ENCODE peak calls at places on chromosomes 13 and 19, in seven cellular contexts. One of them, this sample, is unnamed.

GRCh38 chr13:87827479-87827878 is 156.3 kb downstream of the SLITRK5 start:
- DNase-seq in AG09309: no peak
- DNase-seq in BJ: no peak
- DNase-seq in HFF-Myc: no peak
- DNase-seq in fibroblast of the aortic adventitia: no peak
- DNase-seq in uterus: no peak
- DNase-seq in gastrocnemius medialis: no peak
- DNase-seq in this sample: no peak

GRCh38 chr13:25085125-25085742 is 10.7 kb upstream of the PABPC3 start:
- DNase-seq in uterus: no peak
- DNase-seq in BJ: no peak
- DNase-seq in AG09309: peak
- DNase-seq in fibroblast of the aortic adventitia: peak
- DNase-seq in gastrocnemius medialis: no peak
- DNase-seq in HFF-Myc: peak
- DNase-seq in this sample: no peak

GRCh38 chr13:82898625-82899024 is 983.6 kb downstream of the SLITRK1 start:
- DNase-seq in BJ: no peak
- DNase-seq in HFF-Myc: no peak
- DNase-seq in uterus: no peak
- DNase-seq in fibroblast of the aortic adventitia: no peak
- DNase-seq in AG09309: no peak
- DNase-seq in gastrocnemius medialis: no peak
- DNase-seq in this sample: no peak

GRCh38 chr13:50677687-50678463 is 165.6 kb downstream of the DLEU7 start:
- DNase-seq in BJ: no peak
- DNase-seq in uterus: no peak
- DNase-seq in HFF-Myc: no peak
- DNase-seq in gastrocnemius medialis: no peak
- DNase-seq in fibroblast of the aortic adventitia: peak
- DNase-seq in AG09309: no peak
- DNase-seq in this sample: no peak

GRCh38 chr13:93847162-93847561 is 620.6 kb downstream of the GPC6 start:
- DNase-seq in AG09309: peak
- DNase-seq in gastrocnemius medialis: no peak
- DNase-seq in uterus: no peak
- DNase-seq in fibroblast of the aortic adventitia: peak
- DNase-seq in HFF-Myc: peak
- DNase-seq in BJ: peak
- DNase-seq in this sample: no peak

GRCh38 chr13:105007166-105007808 is 1528.2 kb downstream of the EFNB2 start:
- DNase-seq in HFF-Myc: no peak
- DNase-seq in BJ: no peak
- DNase-seq in fibroblast of the aortic adventitia: no peak
- DNase-seq in uterus: no peak
- DNase-seq in gastrocnemius medialis: no peak
- DNase-seq in AG09309: no peak
- DNase-seq in this sample: no peak

GRCh38 chr13:50888362-50888761 is 21.2 kb upstream of the RNASEH2B start:
- DNase-seq in fibroblast of the aortic adventitia: no peak
- DNase-seq in BJ: no peak
- DNase-seq in AG09309: no peak
- DNase-seq in HFF-Myc: no peak
- DNase-seq in uterus: no peak
- DNase-seq in gastrocnemius medialis: no peak
- DNase-seq in this sample: no peak

GRCh38 chr13:34833562-34834182 is 108.4 kb upstream of the NBEA start:
- DNase-seq in AG09309: no peak
- DNase-seq in gastrocnemius medialis: no peak
- DNase-seq in uterus: no peak
- DNase-seq in fibroblast of the aortic adventitia: no peak
- DNase-seq in HFF-Myc: no peak
- DNase-seq in BJ: no peak
- DNase-seq in this sample: no peak

GRCh38 chr19:11295665-11296245 is at the start of gene TSPAN16:
- DNase-seq in gastrocnemius medialis: no peak
- DNase-seq in HFF-Myc: no peak
- DNase-seq in AG09309: no peak
- DNase-seq in uterus: no peak
- DNase-seq in BJ: no peak
- DNase-seq in fibroblast of the aortic adventitia: no peak
- DNase-seq in this sample: no peak
- TF ChIP-seq CTCF in gastrocnemius medialis: no peak
- TF ChIP-seq CTCF in HFF-Myc: peak
- TF ChIP-seq CTCF in AG09309: no peak
- TF ChIP-seq CTCF in uterus: no peak
- TF ChIP-seq CTCF in BJ: peak
- TF ChIP-seq CTCF in fibroblast of the aortic adventitia: no peak
- TF ChIP-seq CTCF in this sample: no peak

DNA sequence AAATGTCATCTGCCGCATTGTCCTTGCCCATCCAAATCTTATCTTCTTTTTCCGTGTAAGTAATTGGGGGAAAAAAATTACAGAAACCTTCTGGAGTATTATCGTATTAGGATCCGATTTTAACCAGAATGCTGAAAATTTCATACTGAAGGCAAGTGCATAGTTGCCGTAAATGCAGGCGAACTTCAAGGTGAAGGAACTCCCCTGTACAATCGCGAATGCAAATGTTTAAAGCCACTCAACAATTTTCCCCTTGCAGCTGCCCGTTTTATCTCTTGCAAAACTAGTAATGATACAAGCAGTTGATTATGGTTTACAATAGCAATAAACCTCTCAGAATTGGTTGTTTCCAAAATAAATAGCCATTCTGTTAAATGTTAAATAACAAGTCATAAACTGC is 105.6 kb downstream of the DNAJC15 start:
- DNase-seq in uterus: no peak
- DNase-seq in BJ: no peak
- DNase-seq in AG09309: no peak
- DNase-seq in fibroblast of the aortic adventitia: no peak
- DNase-seq in gastrocnemius medialis: no peak
- DNase-seq in HFF-Myc: no peak
- DNase-seq in this sample: no peak
- H3K4me3 ChIP-seq in uterus: no peak
- H3K4me3 ChIP-seq in BJ: no peak
- H3K4me3 ChIP-seq in AG09309: no peak
- H3K4me3 ChIP-seq in fibroblast of the aortic adventitia: no peak
- H3K4me3 ChIP-seq in gastrocnemius medialis: no peak
- H3K4me3 ChIP-seq in HFF-Myc: no peak
- H3K4me3 ChIP-seq in this sample: no peak

DNA sequence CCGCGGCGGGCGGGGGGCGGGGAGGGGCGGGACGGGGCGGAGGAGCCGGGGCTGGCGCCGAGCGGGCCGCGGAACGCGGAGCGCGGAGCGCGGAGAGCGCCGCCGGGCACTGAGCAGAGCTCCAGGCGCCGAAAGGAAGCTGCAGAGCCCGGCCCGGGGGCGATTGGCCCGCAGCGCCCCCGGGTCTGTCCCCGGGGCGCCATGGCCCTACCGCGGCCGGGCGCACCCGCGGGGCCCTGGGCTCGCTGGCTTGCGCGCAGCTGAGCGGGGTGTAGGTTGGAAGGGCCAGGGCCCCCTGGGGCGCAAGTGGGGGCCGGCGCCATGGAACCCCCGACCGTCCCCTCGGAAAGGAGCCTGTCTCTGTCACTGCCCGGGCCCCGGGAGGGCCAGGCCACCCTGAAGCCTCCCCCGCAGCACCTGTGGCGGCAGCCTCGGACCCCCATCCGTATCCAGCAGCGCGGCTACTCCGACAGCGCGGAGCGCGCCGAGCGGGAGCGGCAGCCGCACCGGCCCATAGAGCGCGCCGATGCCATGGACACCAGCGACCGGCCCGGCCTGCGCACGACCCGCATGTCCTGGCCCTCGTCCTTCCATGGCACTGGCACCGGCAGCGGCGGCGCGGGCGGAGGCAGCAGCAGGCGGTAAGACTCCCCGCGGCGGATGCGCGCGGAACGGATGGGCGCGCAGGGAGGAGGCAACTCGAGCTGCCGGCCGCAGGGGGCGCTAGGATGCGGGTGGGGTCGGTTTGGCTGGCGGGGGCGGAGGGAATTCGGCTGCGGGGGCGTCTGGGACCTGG is at the start of gene PDE4A:
- DNase-seq in uterus: no peak
- DNase-seq in AG09309: no peak
- DNase-seq in BJ: no peak
- DNase-seq in HFF-Myc: no peak
- DNase-seq in gastrocnemius medialis: no peak
- DNase-seq in fibroblast of the aortic adventitia: no peak
- DNase-seq in this sample: no peak
- TF ChIP-seq CTCF in uterus: no peak
- TF ChIP-seq CTCF in AG09309: peak
- TF ChIP-seq CTCF in BJ: peak
- TF ChIP-seq CTCF in HFF-Myc: peak
- TF ChIP-seq CTCF in gastrocnemius medialis: peak
- TF ChIP-seq CTCF in fibroblast of the aortic adventitia: peak
- TF ChIP-seq CTCF in this sample: no peak

GRCh38 chr19:10724573-10725071 is 6.7 kb downstream of the DNM2 start:
- DNase-seq in gastrocnemius medialis: no peak
- DNase-seq in uterus: no peak
- DNase-seq in BJ: peak
- DNase-seq in fibroblast of the aortic adventitia: peak
- DNase-seq in AG09309: peak
- DNase-seq in HFF-Myc: no peak
- DNase-seq in this sample: no peak

GRCh38 chr19:10729406-10729805 is 11.5 kb downstream of the DNM2 start:
- DNase-seq in gastrocnemius medialis: no peak
- DNase-seq in fibroblast of the aortic adventitia: no peak
- DNase-seq in AG09309: no peak
- DNase-seq in uterus: no peak
- DNase-seq in BJ: no peak
- DNase-seq in HFF-Myc: no peak
- DNase-seq in this sample: no peak

GRCh38 chr19:10726268-10726667 is 8.4 kb downstream of the DNM2 start:
- DNase-seq in HFF-Myc: no peak
- DNase-seq in AG09309: no peak
- DNase-seq in fibroblast of the aortic adventitia: no peak
- DNase-seq in BJ: no peak
- DNase-seq in uterus: no peak
- DNase-seq in gastrocnemius medialis: no peak
- DNase-seq in this sample: no peak

GRCh38 chr19:10727599-10728250 is 9.8 kb downstream of the DNM2 start:
- DNase-seq in uterus: no peak
- DNase-seq in HFF-Myc: no peak
- DNase-seq in fibroblast of the aortic adventitia: no peak
- DNase-seq in AG09309: no peak
- DNase-seq in gastrocnemius medialis: no peak
- DNase-seq in BJ: no peak
- DNase-seq in this sample: no peak

DNA sequence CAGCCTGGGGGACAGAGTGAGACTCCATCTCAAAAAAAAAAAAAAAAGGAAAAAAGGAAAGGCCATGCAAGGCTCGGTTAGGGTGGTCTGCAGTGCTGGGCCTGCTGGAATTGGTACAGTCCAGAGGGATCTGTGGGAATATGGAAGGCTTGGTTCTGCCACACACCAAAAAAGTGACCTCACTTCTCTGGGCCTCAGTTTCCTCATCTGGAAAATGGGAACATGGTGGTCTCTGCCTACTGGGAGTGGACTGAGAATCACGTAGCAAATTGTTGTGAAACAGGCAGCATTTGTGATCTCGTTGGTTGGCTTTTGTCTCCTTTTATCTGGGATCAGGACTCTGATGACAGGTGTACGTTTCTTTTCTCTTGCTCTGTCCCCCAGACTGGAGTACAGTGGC is 7.5 kb downstream of the DNM2 start:
- DNase-seq in fibroblast of the aortic adventitia: no peak
- DNase-seq in AG09309: no peak
- DNase-seq in gastrocnemius medialis: no peak
- DNase-seq in BJ: no peak
- DNase-seq in HFF-Myc: no peak
- DNase-seq in uterus: no peak
- DNase-seq in this sample: no peak
- H3K4me3 ChIP-seq in fibroblast of the aortic adventitia: no peak
- H3K4me3 ChIP-seq in AG09309: no peak
- H3K4me3 ChIP-seq in gastrocnemius medialis: no peak
- H3K4me3 ChIP-seq in BJ: no peak
- H3K4me3 ChIP-seq in HFF-Myc: no peak
- H3K4me3 ChIP-seq in uterus: no peak
- H3K4me3 ChIP-seq in this sample: no peak

GRCh38 chr19:17327654-17328516 is 6.8 kb downstream of the ANO8 start:
- DNase-seq in gastrocnemius medialis: no peak
- DNase-seq in BJ: no peak
- DNase-seq in HFF-Myc: no peak
- DNase-seq in AG09309: no peak
- DNase-seq in fibroblast of the aortic adventitia: no peak
- DNase-seq in uterus: peak
- DNase-seq in this sample: no peak
- TF ChIP-seq CTCF in gastrocnemius medialis: no peak
- TF ChIP-seq CTCF in BJ: no peak
- TF ChIP-seq CTCF in HFF-Myc: no peak
- TF ChIP-seq CTCF in AG09309: no peak
- TF ChIP-seq CTCF in fibroblast of the aortic adventitia: no peak
- TF ChIP-seq CTCF in uterus: peak
- TF ChIP-seq CTCF in this sample: peak

GRCh38 chr13:41681587-41681986 is 224.2 kb downstream of the RGCC start:
- DNase-seq in fibroblast of the aortic adventitia: no peak
- DNase-seq in AG09309: no peak
- DNase-seq in HFF-Myc: no peak
- DNase-seq in uterus: no peak
- DNase-seq in BJ: no peak
- DNase-seq in gastrocnemius medialis: no peak
- DNase-seq in this sample: no peak
- H3K4me3 ChIP-seq in fibroblast of the aortic adventitia: no peak
- H3K4me3 ChIP-seq in AG09309: no peak
- H3K4me3 ChIP-seq in HFF-Myc: no peak
- H3K4me3 ChIP-seq in uterus: no peak
- H3K4me3 ChIP-seq in BJ: no peak
- H3K4me3 ChIP-seq in gastrocnemius medialis: no peak
- H3K4me3 ChIP-seq in this sample: no peak